ENCODE peak calls at places on chromosome 1, in ten cellular contexts. F is aorta, R is IMR-90, W is ovary, C is lung, H is cardiac muscle cell, Y is PC-3, P is uterus, J is heart left ventricle, L is upper lobe of right lung. E is an unnamed sample. For H3K36me3 and H3K4me1, the result is how much of the 10 kb centered on the place peaks cover.

GRCh38 chr1:106910798-106911197 is 145.7 kb upstream of the PRMT6 start:
- DNase-seq in L (no peak), F (no peak), W (no peak), P (no peak), C (no peak), J (no peak), Y (peak), R (no peak), H (no peak), E (no peak)

GRCh38 chr1:97392701-97393100 is 528.1 kb downstream of the DPYD start:
- DNase-seq in W (no peak), H (peak), Y (no peak), J (no peak), L (no peak), R (no peak), C (no peak), F (no peak), P (no peak), E (no peak)

GRCh38 chr1:75130312-75130677 is 3.9 kb upstream of the LHX8 start:
- DNase-seq in L (no peak), C (no peak), P (no peak), Y (no peak), R (no peak), F (no peak), H (no peak), W (no peak), J (no peak), E (no peak)

GRCh38 chr1:4820543-4820942 is 166.1 kb downstream of the AJAP1 start:
- DNase-seq in L (no peak), R (no peak), C (peak), F (no peak), H (no peak), J (no peak), Y (no peak), W (no peak), P (no peak), E (no peak)

GRCh38 chr1:111738436-111739221 is 566 bp downstream of the INKA2 start:
- DNase-seq in C (peak), R (peak), J (peak), F (peak), L (peak), P (peak), W (peak), Y (peak), H (peak), E (peak)

GRCh38 chr1:211305044-211305443 is 21.6 kb upstream of the TRAF5 start:
- DNase-seq in Y (no peak), H (no peak), F (no peak), J (no peak), R (peak), W (no peak), P (no peak), C (no peak), L (no peak), E (no peak)

GRCh38 chr1:227778401-227778947 is 37.0 kb upstream of the PRSS38 start:
- DNase-seq in H (no peak), P (peak), F (no peak), Y (no peak), L (peak), C (no peak), J (no peak), W (peak), R (peak), E (no peak)

GRCh38 chr1:161081151-161081405 is 8.3 kb downstream of the NECTIN4 start:
- DNase-seq in W (no peak), P (no peak), L (no peak), C (no peak), R (no peak), Y (no peak), H (no peak), F (no peak), J (no peak), E (no peak)

GRCh38 chr1:66315675-66316074 is 218.3 kb upstream of the SGIP1 start:
- DNase-seq in P (no peak), Y (peak), W (no peak), C (no peak), R (peak), L (no peak), J (no peak), H (no peak), F (no peak), E (no peak)

GRCh38 chr1:160622885-160623633 is 23.8 kb downstream of the SLAMF1 start:
- DNase-seq in Y (no peak), H (no peak), P (no peak), F (no peak), J (no peak), L (no peak), R (no peak), C (no peak), W (no peak), E (no peak)

GRCh38 chr1:177645491-177645890 is 324.4 kb downstream of the SEC16B start:
- DNase-seq in R (no peak), P (no peak), H (no peak), C (no peak), F (no peak), J (no peak), W (no peak), L (no peak), Y (no peak), E (no peak)

GRCh38 chr1:26203642-26204318 is 13.4 kb downstream of the CATSPER4 start:
- DNase-seq in F (no peak), J (no peak), L (no peak), H (no peak), C (no peak), Y (no peak), P (no peak), W (no peak), R (no peak), E (no peak)

GRCh38 chr1:18907021-18907913 is 4.9 kb upstream of the ALDH4A1 start:
- DNase-seq in C (peak), P (peak), W (peak), L (peak), Y (peak), F (peak), H (peak), R (peak), J (peak), E (peak)

GRCh38 chr1:119136401-119136800 is 4.1 kb downstream of the WARS2 start:
- DNase-seq in F (no peak), Y (no peak), L (no peak), H (peak), W (no peak), R (peak), J (no peak), P (no peak), C (no peak), E (no peak)

DNA sequence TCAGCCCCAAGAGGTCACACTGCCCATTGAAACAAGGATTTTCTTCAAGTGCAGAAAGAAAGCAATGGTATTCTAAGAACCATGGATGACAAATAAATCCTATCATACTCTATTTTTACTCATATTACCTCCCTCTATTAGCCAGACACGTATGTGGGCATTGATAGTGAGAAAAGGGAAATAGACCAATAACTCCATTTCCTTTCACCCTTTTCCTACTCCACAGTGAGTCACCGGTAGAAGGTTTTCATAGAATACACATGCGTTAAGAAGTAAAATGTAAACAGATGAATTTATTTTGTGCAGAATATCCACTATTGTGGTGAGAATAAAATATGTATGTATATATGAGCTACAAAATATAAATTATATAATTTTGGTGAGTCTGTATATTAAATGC is 568.9 kb upstream of the ADGRL4 start:
- DNase-seq in W (no peak), Y (peak), H (no peak), F (no peak), L (no peak), C (no peak), R (no peak), J (no peak), P (no peak), E (no peak)
- H3K36me3 ChIP-seq in W (under half), Y (under half), H (under half), F (under half), L (under half), C (under half), R (under half), J (under half), P (under half), E (under half)

GRCh38 chr1:150551049-150551783 is 2.0 kb downstream of the ADAMTSL4 start:
- DNase-seq in P (no peak), Y (no peak), F (peak), W (peak), J (peak), C (no peak), H (no peak), L (no peak), R (no peak), E (no peak)
- H3K4me1 ChIP-seq in P (under half), Y (under half), F (under half), W (under half), J (under half), C (under half), H (under half), L (under half), R (under half), E (half or more)

GRCh38 chr1:37506740-37507139 is 7.8 kb downstream of the MEAF6 start:
- DNase-seq in R (no peak), Y (no peak), L (no peak), F (no peak), C (no peak), W (no peak), J (no peak), P (no peak), H (no peak), E (no peak)
- H3K36me3 ChIP-seq in R (under half), Y (under half), L (half or more), F (under half), C (under half), W (under half), J (under half), P (under half), H (under half), E (under half)

GRCh38 chr1:243765676-243766075 is 84.4 kb downstream of the AKT3 start:
- DNase-seq in F (no peak), Y (no peak), P (no peak), C (no peak), H (no peak), R (no peak), J (no peak), W (no peak), L (no peak), E (no peak)
- H3K4me1 ChIP-seq in F (under half), Y (under half), P (under half), C (under half), H (under half), R (under half), J (under half), W (under half), L (under half), E (under half)

GRCh38 chr1:236851871-236852270 is 56.8 kb downstream of the MTR start:
- DNase-seq in R (peak), H (no peak), W (no peak), Y (peak), F (no peak), J (no peak), L (no peak), P (no peak), C (no peak), E (no peak)

GRCh38 chr1:236854602-236854978 is 59.5 kb downstream of the MTR start:
- DNase-seq in P (no peak), J (no peak), W (no peak), Y (peak), C (no peak), R (peak), H (peak), F (no peak), L (no peak), E (no peak)

GRCh38 chr1:236850580-236850979 is 55.5 kb downstream of the MTR start:
- DNase-seq in W (no peak), P (no peak), L (no peak), H (no peak), R (no peak), F (no peak), Y (no peak), J (no peak), C (no peak), E (no peak)

GRCh38 chr1:236850077-236850476 is 55.0 kb downstream of the MTR start:
- DNase-seq in R (no peak), L (no peak), Y (no peak), P (no peak), C (no peak), W (no peak), J (no peak), H (no peak), F (no peak), E (no peak)

DNA sequence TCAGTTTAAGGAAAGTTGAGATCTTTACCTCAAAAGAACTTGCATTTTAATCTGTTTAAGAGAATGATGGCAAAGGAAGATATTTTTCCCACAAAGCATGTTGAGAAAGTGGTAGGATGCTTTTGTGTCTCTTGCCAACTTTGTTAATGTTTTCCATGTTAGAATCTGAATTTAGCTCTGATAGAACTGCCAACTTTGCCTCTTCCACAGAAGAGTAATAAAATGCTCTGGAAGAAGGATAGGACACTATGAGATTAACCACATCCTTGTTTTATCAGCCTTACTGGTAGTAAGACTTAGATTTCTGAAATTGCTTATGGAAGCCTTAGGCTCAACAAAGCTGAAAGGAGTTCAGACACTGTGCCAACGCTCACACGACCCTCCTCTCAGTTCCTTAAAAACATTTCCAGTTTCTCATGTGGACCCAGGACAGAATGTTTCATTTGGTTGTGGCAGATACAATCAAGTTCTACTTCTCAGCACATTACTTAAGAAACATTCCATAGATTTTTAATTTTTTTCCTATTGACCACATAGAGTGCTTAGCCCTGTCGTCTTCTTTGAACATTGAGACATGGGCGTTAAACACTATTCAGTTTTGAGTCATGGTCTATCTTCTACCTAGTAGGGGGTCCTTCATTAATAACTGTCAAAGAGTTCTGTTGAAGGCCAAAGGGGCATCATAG is 59.0 kb downstream of the MTR start:
- DNase-seq in F (no peak), J (no peak), L (no peak), P (no peak), R (peak), Y (no peak), W (no peak), C (no peak), H (peak), E (no peak)
- H3K36me3 ChIP-seq in F (under half), J (under half), L (half or more), P (under half), R (under half), Y (under half), W (under half), C (under half), H (under half), E (half or more)

GRCh38 chr1:220485791-220486190 is 42.1 kb upstream of the MARK1 start:
- DNase-seq in J (no peak), P (no peak), R (no peak), L (no peak), C (no peak), W (no peak), H (no peak), F (no peak), Y (no peak), E (no peak)
- H3K4me1 ChIP-seq in J (under half), P (under half), R (under half), L (under half), C (under half), W (under half), H (under half), F (under half), Y (under half), E (under half)

E was measured in right atrium auricular region.